ENCODE peak calls at places on chromosomes 11 and 22, in nine cellular contexts. One of them, this sample, is unnamed.

GRCh38 chr11:108895579-108896480 is 231.0 kb downstream of the DDX10 start:
- DNase-seq in uterus: no peak
- DNase-seq in IMR-90: peak; percentile 46
- DNase-seq in thyroid gland: no peak
- DNase-seq in stomach: no peak
- DNase-seq in tibial nerve: no peak
- DNase-seq in Peyer's patch: no peak
- DNase-seq in HCT116: no peak
- DNase-seq in transverse colon: no peak
- DNase-seq in this sample: no peak

GRCh38 chr11:57633394-57634058 is 16.2 kb downstream of the YPEL4 start:
- DNase-seq in uterus: no peak
- DNase-seq in IMR-90: no peak
- DNase-seq in thyroid gland: no peak
- DNase-seq in stomach: no peak
- DNase-seq in tibial nerve: no peak
- DNase-seq in Peyer's patch: no peak
- DNase-seq in HCT116: no peak
- DNase-seq in transverse colon: no peak
- DNase-seq in this sample: no peak

GRCh38 chr11:100151944-100152343 is 535.1 kb upstream of the ARHGAP42 start:
- DNase-seq in uterus: no peak
- DNase-seq in IMR-90: no peak
- DNase-seq in thyroid gland: peak; percentile 3
- DNase-seq in stomach: no peak
- DNase-seq in tibial nerve: no peak
- DNase-seq in Peyer's patch: no peak
- DNase-seq in HCT116: no peak
- DNase-seq in transverse colon: no peak
- DNase-seq in this sample: no peak

GRCh38 chr22:37196539-37197450 is 8.7 kb upstream of the C1QTNF6 start:
- DNase-seq in uterus: peak; percentile 90
- DNase-seq in IMR-90: peak; percentile 79
- DNase-seq in thyroid gland: peak; percentile 84
- DNase-seq in stomach: peak; percentile 91
- DNase-seq in tibial nerve: peak; percentile 76
- DNase-seq in Peyer's patch: peak; percentile 89
- DNase-seq in HCT116: peak; percentile 56
- DNase-seq in transverse colon: peak; percentile 91
- DNase-seq in this sample: peak; percentile 92

GRCh38 chr11:35162795-35163194 is 23.8 kb downstream of the CD44 start:
- DNase-seq in uterus: no peak
- DNase-seq in IMR-90: peak; percentile 47
- DNase-seq in thyroid gland: no peak
- DNase-seq in stomach: no peak
- DNase-seq in tibial nerve: no peak
- DNase-seq in Peyer's patch: no peak
- DNase-seq in HCT116: no peak
- DNase-seq in transverse colon: no peak
- DNase-seq in this sample: no peak

GRCh38 chr11:102079625-102080024 is 30.6 kb upstream of the YAP1 start:
- DNase-seq in uterus: no peak
- DNase-seq in IMR-90: no peak
- DNase-seq in thyroid gland: no peak
- DNase-seq in stomach: no peak
- DNase-seq in tibial nerve: no peak
- DNase-seq in Peyer's patch: no peak
- DNase-seq in HCT116: no peak
- DNase-seq in transverse colon: no peak
- DNase-seq in this sample: no peak

GRCh38 chr11:114673661-114674060 is 4.7 kb upstream of the NXPE2 start:
- DNase-seq in uterus: no peak
- DNase-seq in IMR-90: no peak
- DNase-seq in thyroid gland: no peak
- DNase-seq in stomach: no peak
- DNase-seq in tibial nerve: no peak
- DNase-seq in Peyer's patch: no peak
- DNase-seq in HCT116: no peak
- DNase-seq in transverse colon: no peak
- DNase-seq in this sample: no peak

GRCh38 chr11:97389270-97389669 is 999.5 kb downstream of the JRKL start:
- DNase-seq in uterus: no peak
- DNase-seq in IMR-90: no peak
- DNase-seq in thyroid gland: no peak
- DNase-seq in stomach: no peak
- DNase-seq in tibial nerve: no peak
- DNase-seq in Peyer's patch: no peak
- DNase-seq in HCT116: no peak
- DNase-seq in transverse colon: no peak
- DNase-seq in this sample: no peak

GRCh38 chr11:48170176-48170839 is 46.3 kb upstream of the OR4B1 start:
- DNase-seq in uterus: no peak
- DNase-seq in IMR-90: peak; percentile 35
- DNase-seq in thyroid gland: no peak
- DNase-seq in stomach: no peak
- DNase-seq in tibial nerve: no peak
- DNase-seq in Peyer's patch: no peak
- DNase-seq in HCT116: no peak
- DNase-seq in transverse colon: no peak
- DNase-seq in this sample: no peak

GRCh38 chr22:10961043-10961860 is 4566.7 kb upstream of the OR11H1 start:
- DNase-seq in uterus: no peak
- DNase-seq in IMR-90: no peak
- DNase-seq in thyroid gland: no peak
- DNase-seq in stomach: no peak
- DNase-seq in tibial nerve: no peak
- DNase-seq in Peyer's patch: peak; percentile 43
- DNase-seq in HCT116: no peak
- DNase-seq in transverse colon: no peak
- DNase-seq in this sample: no peak

GRCh38 chr11:130407978-130408377 is 20.4 kb downstream of the ADAMTS8 start:
- DNase-seq in uterus: peak; percentile 93
- DNase-seq in IMR-90: peak; percentile 91
- DNase-seq in thyroid gland: no peak
- DNase-seq in stomach: no peak
- DNase-seq in tibial nerve: no peak
- DNase-seq in Peyer's patch: no peak
- DNase-seq in HCT116: peak; percentile 21
- DNase-seq in transverse colon: peak; percentile 47
- DNase-seq in this sample: no peak

GRCh38 chr11:23723861-23724260 is 773.0 kb upstream of the LUZP2 start:
- DNase-seq in uterus: no peak
- DNase-seq in IMR-90: peak; percentile 43
- DNase-seq in thyroid gland: no peak
- DNase-seq in stomach: no peak
- DNase-seq in tibial nerve: no peak
- DNase-seq in Peyer's patch: no peak
- DNase-seq in HCT116: no peak
- DNase-seq in transverse colon: no peak
- DNase-seq in this sample: no peak

GRCh38 chr22:40679964-40680818 is 907 bp downstream of the MCHR1 start:
- DNase-seq in uterus: no peak
- DNase-seq in IMR-90: peak; percentile 31
- DNase-seq in thyroid gland: no peak
- DNase-seq in stomach: no peak
- DNase-seq in tibial nerve: no peak
- DNase-seq in Peyer's patch: no peak
- DNase-seq in HCT116: no peak
- DNase-seq in transverse colon: no peak
- DNase-seq in this sample: no peak

GRCh38 chr11:100328626-100329340 is 358.3 kb upstream of the ARHGAP42 start:
- DNase-seq in uterus: no peak
- DNase-seq in IMR-90: peak; percentile 7
- DNase-seq in thyroid gland: no peak
- DNase-seq in stomach: no peak
- DNase-seq in tibial nerve: no peak
- DNase-seq in Peyer's patch: no peak
- DNase-seq in HCT116: no peak
- DNase-seq in transverse colon: no peak
- DNase-seq in this sample: no peak

GRCh38 chr11:88552377-88553029 is 215.0 kb upstream of the CTSC start:
- DNase-seq in uterus: no peak
- DNase-seq in IMR-90: peak; percentile 55
- DNase-seq in thyroid gland: peak; percentile 3
- DNase-seq in stomach: peak; percentile 40
- DNase-seq in tibial nerve: no peak
- DNase-seq in Peyer's patch: no peak
- DNase-seq in HCT116: peak; percentile 48
- DNase-seq in transverse colon: peak; percentile 42
- DNase-seq in this sample: peak; percentile 54

GRCh38 chr22:43044402-43044801 is 29.5 kb upstream of the PACSIN2 start:
- DNase-seq in uterus: no peak
- DNase-seq in IMR-90: no peak
- DNase-seq in thyroid gland: peak; percentile 46
- DNase-seq in stomach: no peak
- DNase-seq in tibial nerve: no peak
- DNase-seq in Peyer's patch: no peak
- DNase-seq in HCT116: no peak
- DNase-seq in transverse colon: no peak
- DNase-seq in this sample: no peak
- TF ChIP-seq POLR2A in uterus: no peak
- TF ChIP-seq POLR2A in IMR-90: no peak
- TF ChIP-seq POLR2A in thyroid gland: no peak
- TF ChIP-seq POLR2A in stomach: no peak
- TF ChIP-seq POLR2A in tibial nerve: no peak
- TF ChIP-seq POLR2A in Peyer's patch: no peak
- TF ChIP-seq POLR2A in HCT116: no peak
- TF ChIP-seq POLR2A in transverse colon: no peak
- TF ChIP-seq POLR2A in this sample: no peak

GRCh38 chr22:26326803-26327202 is 102.3 kb upstream of the ASPHD2 start:
- DNase-seq in uterus: no peak
- DNase-seq in IMR-90: no peak
- DNase-seq in thyroid gland: no peak
- DNase-seq in stomach: no peak
- DNase-seq in tibial nerve: no peak
- DNase-seq in Peyer's patch: no peak
- DNase-seq in HCT116: no peak
- DNase-seq in transverse colon: peak; percentile 15
- DNase-seq in this sample: no peak

GRCh38 chr22:26327306-26327705 is 101.8 kb upstream of the ASPHD2 start:
- DNase-seq in uterus: no peak
- DNase-seq in IMR-90: no peak
- DNase-seq in thyroid gland: no peak
- DNase-seq in stomach: no peak
- DNase-seq in tibial nerve: no peak
- DNase-seq in Peyer's patch: no peak
- DNase-seq in HCT116: no peak
- DNase-seq in transverse colon: no peak
- DNase-seq in this sample: no peak

GRCh38 chr22:26330971-26331625 is 98.0 kb upstream of the ASPHD2 start:
- DNase-seq in uterus: no peak
- DNase-seq in IMR-90: peak; percentile 23
- DNase-seq in thyroid gland: peak; percentile 33
- DNase-seq in stomach: peak; percentile 44
- DNase-seq in tibial nerve: peak; percentile 40
- DNase-seq in Peyer's patch: no peak
- DNase-seq in HCT116: peak; percentile 63
- DNase-seq in transverse colon: peak; percentile 64
- DNase-seq in this sample: peak; percentile 48

GRCh38 chr22:26325641-26326040 is 103.4 kb upstream of the ASPHD2 start:
- DNase-seq in uterus: no peak
- DNase-seq in IMR-90: no peak
- DNase-seq in thyroid gland: no peak
- DNase-seq in stomach: no peak
- DNase-seq in tibial nerve: no peak
- DNase-seq in Peyer's patch: no peak
- DNase-seq in HCT116: no peak
- DNase-seq in transverse colon: no peak
- DNase-seq in this sample: no peak

GRCh38 chr22:26328221-26328620 is 100.8 kb upstream of the ASPHD2 start:
- DNase-seq in uterus: no peak
- DNase-seq in IMR-90: no peak
- DNase-seq in thyroid gland: no peak
- DNase-seq in stomach: no peak
- DNase-seq in tibial nerve: no peak
- DNase-seq in Peyer's patch: no peak
- DNase-seq in HCT116: no peak
- DNase-seq in transverse colon: no peak
- DNase-seq in this sample: no peak
- H3K27me3 ChIP-seq in uterus: no peaks in the 10 kb centered on the region
- H3K27me3 ChIP-seq in IMR-90: peaks cover 12% of the 10 kb centered on the region
- H3K27me3 ChIP-seq in thyroid gland: no peaks in the 10 kb centered on the region
- H3K27me3 ChIP-seq in stomach: peaks cover 11% of the 10 kb centered on the region
- H3K27me3 ChIP-seq in tibial nerve: no peaks in the 10 kb centered on the region
- H3K27me3 ChIP-seq in Peyer's patch: no peaks in the 10 kb centered on the region
- H3K27me3 ChIP-seq in HCT116: peaks cover 30% of the 10 kb centered on the region
- H3K27me3 ChIP-seq in transverse colon: peaks cover 8% of the 10 kb centered on the region
- H3K27me3 ChIP-seq in this sample: no peaks in the 10 kb centered on the region

DNA sequence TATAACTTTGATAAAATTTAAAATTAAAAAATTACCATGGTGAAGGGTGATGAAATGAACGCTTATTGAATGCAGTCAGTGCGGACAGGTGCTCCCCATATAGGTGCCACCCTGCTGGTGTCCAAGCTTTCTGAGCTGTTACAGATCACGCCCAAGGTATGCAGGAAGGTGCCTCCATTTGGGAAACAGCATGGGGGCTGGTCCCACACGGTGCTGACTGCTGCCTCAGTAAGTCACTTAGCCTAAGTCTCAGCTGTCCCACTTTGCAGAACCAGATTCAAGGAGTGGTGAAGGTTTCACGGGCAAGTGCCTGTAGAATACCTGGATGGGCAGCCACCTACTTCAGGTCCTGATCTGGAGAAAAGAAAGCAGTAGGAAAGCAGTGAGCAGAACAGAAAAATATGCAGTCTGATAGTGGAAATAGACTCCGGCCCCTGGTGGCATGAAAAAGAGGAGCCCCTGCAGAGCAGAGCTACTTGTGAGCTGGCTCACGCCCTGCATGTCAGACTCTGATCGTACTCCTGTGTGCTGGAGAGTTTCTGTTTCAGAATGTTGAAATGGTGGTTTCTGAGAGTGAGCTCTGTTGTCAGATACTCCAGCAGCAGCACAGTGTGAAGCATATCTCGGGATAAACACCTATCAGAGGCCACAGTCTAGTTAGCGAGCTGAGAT is 33.2 kb downstream of the ADORA2A start:
- DNase-seq in uterus: no peak
- DNase-seq in IMR-90: peak; percentile 28
- DNase-seq in thyroid gland: peak; percentile 39
- DNase-seq in stomach: no peak
- DNase-seq in tibial nerve: no peak
- DNase-seq in Peyer's patch: no peak
- DNase-seq in HCT116: no peak
- DNase-seq in transverse colon: no peak
- DNase-seq in this sample: no peak
- TF ChIP-seq POLR2A in uterus: no peak
- TF ChIP-seq POLR2A in IMR-90: no peak
- TF ChIP-seq POLR2A in thyroid gland: no peak
- TF ChIP-seq POLR2A in stomach: no peak
- TF ChIP-seq POLR2A in tibial nerve: no peak
- TF ChIP-seq POLR2A in Peyer's patch: no peak
- TF ChIP-seq POLR2A in HCT116: no peak
- TF ChIP-seq POLR2A in transverse colon: no peak
- TF ChIP-seq POLR2A in this sample: no peak

DNA sequence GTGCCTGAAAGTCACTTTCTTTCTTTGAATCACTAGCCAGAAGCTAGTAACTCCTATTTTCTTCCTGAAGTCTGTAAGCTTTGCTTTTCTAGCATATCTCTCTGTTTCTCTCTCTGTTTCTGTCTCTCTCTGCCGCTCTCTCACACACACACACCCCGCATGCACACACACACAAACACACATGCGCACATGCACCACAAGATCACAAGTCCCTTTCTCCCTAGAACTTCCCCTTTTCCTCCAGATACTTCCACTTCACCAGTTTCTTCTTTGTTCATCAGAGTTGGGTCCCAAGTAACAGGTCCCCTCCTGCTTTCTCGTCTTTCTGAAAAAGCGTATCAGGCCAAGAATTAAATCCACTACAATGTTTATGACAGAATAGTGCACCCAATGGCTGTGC is 148.5 kb upstream of the HSD17B12 start:
- DNase-seq in uterus: no peak
- DNase-seq in IMR-90: no peak
- DNase-seq in thyroid gland: no peak
- DNase-seq in stomach: no peak
- DNase-seq in tibial nerve: no peak
- DNase-seq in Peyer's patch: no peak
- DNase-seq in HCT116: no peak
- DNase-seq in transverse colon: no peak
- DNase-seq in this sample: no peak
- H3K27me3 ChIP-seq in uterus: no peaks in the 10 kb centered on the region
- H3K27me3 ChIP-seq in IMR-90: peaks cover 3% of the 10 kb centered on the region
- H3K27me3 ChIP-seq in thyroid gland: no peaks in the 10 kb centered on the region
- H3K27me3 ChIP-seq in stomach: no peaks in the 10 kb centered on the region
- H3K27me3 ChIP-seq in tibial nerve: no peaks in the 10 kb centered on the region
- H3K27me3 ChIP-seq in Peyer's patch: no peaks in the 10 kb centered on the region
- H3K27me3 ChIP-seq in HCT116: peaks cover 51% of the 10 kb centered on the region
- H3K27me3 ChIP-seq in transverse colon: peaks cover 4% of the 10 kb centered on the region
- H3K27me3 ChIP-seq in this sample: no peaks in the 10 kb centered on the region